ENCODE peak calls at places on chromosome 4, in nine cellular contexts. Z is tibial nerve, D is uterus, M is body of pancreas, K is A549, S is IMR-90, I is Peyer's patch, V is thyroid gland, Q is ovary. Y is an unnamed sample. For H3K4me1, the result is how much of the 10 kb centered on the place peaks cover.

GRCh38 chr4:20391912-20392311 is 140.2 kb downstream of the SLIT2 start:
- DNase-seq in D (no peak), Q (no peak), K (no peak), V (no peak), M (no peak), Z (no peak), I (no peak), S (no peak), Y (no peak)

GRCh38 chr4:181006509-181007290 is 1236.5 kb upstream of the TENM3 start:
- DNase-seq in M (no peak), K (no peak), Q (no peak), I (no peak), S (no peak), Z (no peak), V (no peak), D (no peak), Y (no peak)

GRCh38 chr4:147782087-147782781 is 50.3 kb downstream of the ARHGAP10 start:
- DNase-seq in K (no peak), Z (no peak), I (no peak), Q (no peak), D (no peak), V (no peak), S (peak), M (no peak), Y (no peak)

GRCh38 chr4:152735918-152736305 is 43.6 kb downstream of the TIGD4 start:
- DNase-seq in M (no peak), V (no peak), S (no peak), I (no peak), Z (no peak), Q (no peak), D (no peak), K (no peak), Y (no peak)

GRCh38 chr4:26826721-26827120 is 33.9 kb upstream of the STIM2 start:
- DNase-seq in I (peak), Q (peak), Z (peak), M (peak), S (peak), D (no peak), K (no peak), V (peak), Y (peak)

GRCh38 chr4:178414881-178415446 is 972.7 kb upstream of the AGA start:
- DNase-seq in D (no peak), M (no peak), I (no peak), Z (no peak), S (no peak), V (no peak), K (no peak), Q (no peak), Y (no peak)

GRCh38 chr4:167020410-167020809 is 213.9 kb downstream of the SPOCK3 start:
- DNase-seq in K (no peak), Z (no peak), Q (no peak), S (no peak), I (no peak), D (no peak), M (no peak), V (no peak), Y (no peak)

GRCh38 chr4:94757192-94758140 is at the start of gene BMPR1B:
- DNase-seq in D (peak), K (no peak), Z (peak), Q (peak), V (peak), S (peak), I (no peak), M (peak), Y (no peak)

GRCh38 chr4:15965325-15965724 is 2.4 kb upstream of the FGFBP2 start:
- DNase-seq in M (no peak), V (no peak), K (no peak), I (no peak), Q (no peak), Z (no peak), S (no peak), D (no peak), Y (no peak)

GRCh38 chr4:145307763-145308430 is 127.5 kb upstream of the OTUD4 start:
- DNase-seq in S (no peak), I (no peak), Z (no peak), D (no peak), V (no peak), M (no peak), K (no peak), Q (no peak), Y (no peak)

GRCh38 chr4:174120446-174121142 is 162.9 kb downstream of the FBXO8 start:
- DNase-seq in V (peak), K (peak), I (peak), M (peak), S (peak), D (peak), Q (peak), Z (peak), Y (no peak)

GRCh38 chr4:54384563-54384962 is 155.5 kb downstream of the PDGFRA start:
- DNase-seq in I (peak), Z (peak), K (no peak), S (peak), V (peak), D (no peak), M (peak), Q (peak), Y (peak)

GRCh38 chr4:57148831-57149230 is 38.6 kb upstream of the IGFBP7 start:
- DNase-seq in D (no peak), I (no peak), M (no peak), S (peak), K (no peak), Z (no peak), V (no peak), Q (no peak), Y (no peak)

DNA sequence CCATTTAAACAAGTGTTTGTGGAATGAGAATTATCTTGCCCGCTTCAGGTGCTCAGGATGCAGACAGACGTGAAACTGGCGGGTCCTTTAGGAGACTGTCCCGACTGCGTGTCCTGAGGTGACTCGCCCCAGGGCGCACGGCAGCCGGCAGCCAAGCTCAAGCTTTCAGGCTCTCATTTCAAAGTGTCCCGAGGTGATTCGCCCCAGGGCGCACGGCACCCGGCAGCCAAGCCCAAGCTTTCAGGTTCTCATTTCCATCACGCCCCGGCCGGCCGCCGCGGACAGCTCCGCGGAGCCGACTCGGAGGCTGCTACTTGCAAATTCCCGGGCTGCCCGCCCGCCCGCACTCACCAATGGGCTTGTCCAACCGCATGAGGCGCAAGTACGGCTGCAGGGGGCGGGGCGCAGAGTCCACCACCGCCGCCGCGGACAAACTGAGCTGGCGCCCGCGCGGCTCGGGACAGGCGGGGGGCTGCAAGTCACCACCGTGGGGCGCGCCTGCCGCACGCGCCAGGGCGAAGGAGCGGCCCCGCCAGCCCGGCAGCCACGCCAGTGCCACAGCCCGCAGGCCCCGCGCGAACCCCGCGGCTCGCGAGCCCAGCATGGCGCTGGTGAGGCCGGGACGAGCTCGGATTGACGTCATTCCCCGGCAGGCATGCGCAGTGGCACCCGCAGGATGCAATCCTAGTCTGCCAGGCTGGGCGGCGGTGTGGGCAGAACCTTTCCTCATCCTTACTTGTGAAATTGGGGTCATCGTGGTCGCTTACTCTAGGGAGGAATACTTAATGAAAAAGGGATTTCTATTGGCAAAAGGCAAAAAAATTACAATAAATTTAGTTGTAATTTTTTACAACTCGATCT is at the start of gene COQ2:
- DNase-seq in Z (peak), Q (peak), K (peak), S (peak), M (peak), V (peak), D (peak), I (peak), Y (peak)
- TF ChIP-seq POLR2A in Z (peak), Q (peak), K (peak), S (peak), M (peak), V (peak), D (peak), I (peak), Y (peak)

GRCh38 chr4:1171306-1172227 is 816 bp downstream of the SPON2 start:
- DNase-seq in M (no peak), Q (no peak), V (peak), K (no peak), S (no peak), D (no peak), Z (no peak), I (peak), Y (peak)
- TF ChIP-seq CTCF in M (no peak), Q (no peak), V (no peak), K (no peak), S (no peak), D (no peak), Z (no peak), I (no peak), Y (no peak)

DNA sequence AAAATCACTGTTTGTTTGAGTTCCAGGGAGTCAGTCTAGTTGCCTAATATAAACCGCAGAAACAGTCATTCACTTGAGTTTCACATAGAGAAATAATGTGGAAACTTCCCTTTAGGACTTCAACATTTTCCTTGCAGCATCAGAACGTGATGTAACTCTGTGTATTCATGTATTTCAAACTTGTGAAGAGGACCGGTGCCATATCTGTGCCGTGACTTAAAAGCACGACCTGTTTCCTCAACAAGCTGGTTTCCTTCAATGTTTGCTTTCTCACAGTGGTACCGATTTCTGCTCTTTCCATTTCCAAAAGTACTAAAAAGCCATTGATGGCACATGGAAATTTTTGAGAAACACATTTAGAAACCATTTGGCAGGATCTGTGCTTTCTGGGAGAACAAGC is 166.6 kb upstream of the RAPGEF2 start:
- DNase-seq in Z (peak), V (no peak), D (no peak), S (no peak), K (no peak), I (no peak), M (peak), Q (no peak), Y (no peak)
- H3K4me1 ChIP-seq in Z (under half), V (under half), D (under half), S (under half), K (under half), I (under half), M (under half), Q (under half), Y (under half)

GRCh38 chr4:8188743-8189550 is 10.1 kb upstream of the SH3TC1 start:
- DNase-seq in I (no peak), V (peak), K (no peak), D (no peak), Q (no peak), S (no peak), M (peak), Z (no peak), Y (no peak)

GRCh38 chr4:8189551-8190466 is 9.3 kb upstream of the SH3TC1 start:
- DNase-seq in Q (no peak), D (no peak), V (no peak), I (no peak), Z (no peak), M (no peak), K (no peak), S (no peak), Y (no peak)

GRCh38 chr4:8192748-8193738 is 6.0 kb upstream of the SH3TC1 start:
- DNase-seq in K (peak), I (peak), D (no peak), M (peak), Z (peak), S (peak), V (no peak), Q (no peak), Y (peak)

GRCh38 chr4:8188085-8188484 is 11.0 kb upstream of the SH3TC1 start:
- DNase-seq in Z (no peak), M (no peak), V (no peak), S (no peak), K (peak), D (no peak), I (no peak), Q (no peak), Y (no peak)

DNA sequence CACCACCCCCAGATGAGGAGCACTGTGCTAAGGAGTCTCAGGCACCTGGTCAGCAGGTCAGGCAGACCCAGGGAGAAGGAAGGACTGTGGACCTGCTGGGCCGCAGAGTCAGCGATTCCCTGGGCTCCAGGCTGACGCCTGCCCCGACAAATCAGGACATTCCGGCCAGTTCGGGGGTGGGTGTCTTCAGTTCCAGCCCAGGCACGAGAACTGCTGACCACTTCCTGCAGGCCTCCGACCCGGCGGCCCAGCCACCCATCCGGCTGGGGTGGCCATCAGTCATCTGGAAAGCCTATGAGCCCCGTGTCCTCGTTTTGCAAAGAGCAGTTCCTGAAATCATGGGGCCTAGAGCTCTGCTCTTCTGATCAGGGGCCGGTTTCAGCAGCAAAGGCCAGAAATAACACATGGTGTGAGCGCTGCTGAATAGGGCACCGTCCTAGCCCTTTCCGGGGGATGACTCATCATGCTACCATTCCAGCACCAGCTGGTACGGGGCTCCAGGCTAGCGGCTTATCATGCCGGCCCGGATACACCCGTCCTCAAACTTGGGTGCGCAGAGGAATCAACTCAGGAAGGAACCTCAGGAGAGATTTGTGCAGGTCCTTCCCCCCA is 7.8 kb upstream of the SH3TC1 start:
- DNase-seq in S (peak), D (peak), K (no peak), Q (peak), I (peak), Z (peak), V (peak), M (peak), Y (peak)
- TF ChIP-seq POLR2A in S (no peak), D (no peak), K (no peak), Q (no peak), I (no peak), Z (no peak), V (no peak), M (no peak), Y (no peak)

GRCh38 chr4:6032249-6033244 is 14.3 kb upstream of the C4orf50 start:
- DNase-seq in M (peak), I (no peak), Q (no peak), V (peak), Z (no peak), D (no peak), K (no peak), S (no peak), Y (no peak)
- TF ChIP-seq CTCF in M (no peak), I (no peak), Q (no peak), V (peak), Z (no peak), D (no peak), K (no peak), S (no peak), Y (no peak)

GRCh38 chr4:76969493-76969892 is 19.9 kb downstream of the SEPTIN11 start:
- DNase-seq in V (no peak), S (no peak), M (no peak), D (no peak), Z (no peak), Q (no peak), I (no peak), K (no peak), Y (no peak)
- H3K4me1 ChIP-seq in V (under half), S (under half), M (under half), D (under half), Z (under half), Q (under half), I (under half), K (under half), Y (under half)

GRCh38 chr4:140151700-140152014 is 2.3 kb downstream of the MAML3 start:
- DNase-seq in Q (peak), V (peak), M (peak), S (peak), K (peak), I (peak), D (peak), Z (peak), Y (peak)
- TF ChIP-seq POLR2A in Q (peak), V (peak), M (peak), S (peak), K (no peak), I (no peak), D (peak), Z (no peak), Y (no peak)

Y was measured in transverse colon.